ENCODE peak calls at places on chromosomes 13 and 19, in five cellular contexts. R is K562, B is GM12878, N is H1, H is HepG2. O is an unnamed sample.

GRCh38 chr19:18232540-18233223 is 6.4 kb upstream of the PDE4C start:
- DNase-seq in R (peak; percentile 74), B (no peak), N (no peak), H (no peak), O (no peak)

GRCh38 chr19:47284324-47284899 is 9.7 kb downstream of the INAFM1 start:
- DNase-seq in R (peak; percentile 79), B (no peak), N (no peak), H (peak; percentile 53), O (no peak)

GRCh38 chr13:105543742-105544141 is 991.7 kb downstream of the EFNB2 start:
- DNase-seq in R (no peak), B (no peak), N (no peak), H (no peak), O (no peak)

GRCh38 chr13:100673376-100673830 is 1.2 kb downstream of the TMTC4 start:
- DNase-seq in R (peak; percentile 16), B (no peak), N (no peak), H (no peak), O (no peak)

GRCh38 chr19:3096902-3097326 is 2.8 kb downstream of the GNA11 start:
- DNase-seq in R (no peak), B (no peak), N (no peak), H (peak; percentile 41), O (no peak)

GRCh38 chr13:25570185-25570584 is 198.4 kb downstream of the ATP8A2 start:
- DNase-seq in R (no peak), B (no peak), N (no peak), H (no peak), O (no peak)

GRCh38 chr13:109687559-109688448 is 98.6 kb downstream of the IRS2 start:
- DNase-seq in R (no peak), B (no peak), N (no peak), H (no peak), O (no peak)

GRCh38 chr19:56015756-56016155 is 29.2 kb downstream of the NLRP5 start:
- DNase-seq in R (peak; percentile 45), B (no peak), N (no peak), H (peak; percentile 16), O (no peak)

GRCh38 chr19:2055871-2056809 is 5.1 kb upstream of the MKNK2 start:
- DNase-seq in R (peak; percentile 92), B (no peak), N (no peak), H (no peak), O (peak; percentile 53)

GRCh38 chr19:4660181-4660791 is 9.9 kb downstream of the MYDGF start:
- DNase-seq in R (peak; percentile 77), B (no peak), N (no peak), H (peak; percentile 42), O (no peak)

GRCh38 chr19:14404322-14404721 is 14.8 kb downstream of the DDX39A start:
- DNase-seq in R (no peak), B (no peak), N (no peak), H (no peak), O (no peak)
- TF ChIP-seq POLR2AphosphoS5 in R (no peak), B (peak; percentile 57), N (no peak), H (no peak), O (peak; percentile 25)

GRCh38 chr13:32881074-32881791 is 135.0 kb upstream of the KL start:
- DNase-seq in R (no peak), B (no peak), N (no peak), H (no peak), O (no peak)
- H2AFZ ChIP-seq in R (no peak overlapping the region), B (no peak overlapping the region), N (no peak overlapping the region), H (no peak overlapping the region), O (no peak overlapping the region)

DNA sequence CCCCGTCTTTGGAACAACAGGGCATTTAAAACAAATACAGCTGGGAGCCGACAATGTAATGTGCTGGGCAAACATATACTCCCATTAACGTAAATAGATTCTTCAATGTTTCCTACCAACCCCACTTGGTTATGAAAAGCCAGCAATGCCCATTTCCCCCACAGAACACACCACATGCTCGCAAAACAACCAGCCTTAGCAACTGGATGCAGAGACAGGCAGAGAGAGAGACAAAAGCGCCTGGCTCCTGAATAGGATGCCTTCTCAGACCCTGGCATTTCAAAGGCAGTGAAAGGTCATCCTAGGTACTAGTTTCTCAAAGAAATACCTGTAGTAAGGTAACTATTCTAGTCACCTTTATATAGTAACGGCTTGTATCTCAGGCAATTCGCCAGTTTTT is 462.9 kb downstream of the ITGBL1 start:
- DNase-seq in R (no peak), B (no peak), N (no peak), H (no peak), O (no peak)
- TF ChIP-seq SRF in R (no peak), B (no peak), N (no peak), H (no peak), O (no peak)

GRCh38 chr19:11166281-11167142 is 10.9 kb upstream of the SPC24 start:
- DNase-seq in R (no peak), B (no peak), N (no peak), H (no peak), O (no peak)
- TF ChIP-seq POLR2AphosphoS5 in R (no peak), B (no peak), N (no peak), H (no peak), O (no peak)

GRCh38 chr13:104296301-104296700 is 1230.1 kb upstream of the SLC10A2 start:
- DNase-seq in R (no peak), B (no peak), N (no peak), H (no peak), O (no peak)
- H2AFZ ChIP-seq in R (no peak overlapping the region), B (no peak overlapping the region), N (no peak overlapping the region), H (no peak overlapping the region), O (no peak overlapping the region)

GRCh38 chr13:66400292-66400691 is 829.8 kb downstream of the PCDH9 start:
- DNase-seq in R (no peak), B (no peak), N (no peak), H (no peak), O (no peak)
- TF ChIP-seq SRF in R (no peak), B (no peak), N (no peak), H (no peak), O (no peak)

GRCh38 chr19:7194566-7194965 is 99.6 kb downstream of the INSR start:
- DNase-seq in R (no peak), B (no peak), N (no peak), H (no peak), O (no peak)

GRCh38 chr19:7196721-7197168 is 97.5 kb downstream of the INSR start:
- DNase-seq in R (no peak), B (no peak), N (no peak), H (no peak), O (no peak)

GRCh38 chr19:7187605-7188339 is 106.4 kb downstream of the INSR start:
- DNase-seq in R (no peak), B (no peak), N (no peak), H (no peak), O (no peak)

GRCh38 chr19:7188682-7189629 is 105.3 kb downstream of the INSR start:
- DNase-seq in R (no peak), B (no peak), N (no peak), H (peak; percentile 84), O (no peak)

DNA sequence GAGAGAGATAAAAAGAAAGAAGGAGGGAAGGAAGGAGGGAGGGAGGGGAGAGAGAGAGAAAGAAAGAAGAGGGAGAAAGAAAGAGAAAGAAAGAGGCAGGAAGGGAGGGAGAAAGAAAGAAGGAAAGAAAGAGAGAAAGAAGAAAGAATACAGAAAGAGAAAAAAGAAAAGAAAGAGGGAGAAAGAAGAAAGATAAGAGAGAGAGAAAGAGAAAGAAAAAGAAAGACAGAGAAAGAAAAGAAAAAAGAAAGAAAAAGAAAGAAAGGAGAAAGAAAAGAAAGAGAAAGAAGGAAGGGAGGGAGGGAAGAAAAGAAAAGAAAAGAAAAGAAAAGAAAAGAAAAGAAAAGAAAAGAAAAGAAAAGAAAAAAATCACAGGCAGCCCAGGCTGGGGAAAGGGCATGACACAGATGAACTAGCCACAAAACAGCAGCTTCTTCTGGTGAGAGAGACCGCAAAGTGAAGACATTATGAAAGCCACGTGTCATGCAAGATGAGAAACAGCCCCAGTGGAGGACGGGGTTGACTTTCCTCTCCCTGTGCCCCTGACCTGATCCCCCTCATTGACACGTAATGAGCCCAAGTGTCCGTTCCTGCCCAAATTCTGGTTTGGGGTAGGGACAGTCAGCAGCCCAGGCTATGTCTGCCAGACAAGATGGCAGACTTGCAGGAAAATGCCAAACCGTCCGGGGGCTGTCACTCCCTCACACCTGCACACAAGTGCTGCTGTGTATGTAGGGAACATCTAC is 102.1 kb downstream of the INSR start:
- DNase-seq in R (no peak), B (no peak), N (no peak), H (no peak), O (no peak)
- TF ChIP-seq POLR2AphosphoS5 in R (no peak), B (peak; percentile 41), N (no peak), H (no peak), O (no peak)

DNA sequence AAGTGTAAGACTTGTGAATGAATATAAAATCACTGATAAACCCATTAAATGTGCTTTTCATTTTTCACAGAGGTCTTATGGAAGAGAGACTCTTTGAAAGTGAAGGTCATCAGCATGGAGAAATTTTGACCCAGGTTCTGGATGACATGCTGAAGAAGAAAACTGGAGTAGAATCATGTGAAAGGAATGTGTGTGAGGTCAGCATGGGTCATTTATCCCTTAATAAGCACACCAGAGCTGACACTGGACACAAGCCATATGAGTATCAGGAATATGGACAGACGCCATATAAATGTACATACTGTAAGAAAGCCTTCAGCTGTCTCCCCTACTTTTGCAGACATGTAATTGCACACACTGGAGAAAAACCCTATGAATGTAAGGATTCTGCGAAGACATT is 29.0 kb downstream of the ZNF20 start:
- DNase-seq in R (no peak), B (no peak), N (no peak), H (no peak), O (no peak)
- H2AFZ ChIP-seq in R (no peak overlapping the region), B (no peak overlapping the region), N (no peak overlapping the region), H (no peak overlapping the region), O (no peak overlapping the region)

GRCh38 chr19:33391631-33392249 is 18.2 kb downstream of the CEBPG start:
- DNase-seq in R (no peak), B (no peak), N (no peak), H (no peak), O (no peak)
- TF ChIP-seq SRF in R (no peak), B (no peak), N (no peak), H (no peak), O (no peak)